ENCODE peak calls at places on chromosomes 3 and 15, in four cellular contexts. J is left kidney; F is SW480; B is CD8-positive, alpha-beta memory T cell. D is an unnamed sample.
A peak's percentile ranks its signal among the peaks of the same experiment; 100 is the strongest.

GRCh38 chr15:43777293-43777819 is 590 bp upstream of the ELL3 start:
- DNase-seq in J (peak; percentile 86), B (peak; percentile 81), F (peak; percentile 64), D (peak; percentile 80)

GRCh38 chr15:83571820-83572707 is 81.9 kb upstream of the ADAMTSL3 start:
- DNase-seq in F (peak; percentile 10), B (no peak), J (peak; percentile 60), D (peak; percentile 12)

GRCh38 chr15:99239545-99240198 is 9.7 kb downstream of the TTC23 start:
- DNase-seq in J (no peak), B (no peak), F (no peak), D (no peak)

GRCh38 chr15:100265641-100266035 is 76.1 kb downstream of the ADAMTS17 start:
- DNase-seq in B (no peak), J (no peak), F (no peak), D (no peak)

GRCh38 chr3:54801977-54802376 is 125.9 kb downstream of the LRTM1 start:
- DNase-seq in B (no peak), J (no peak), F (no peak), D (no peak)

GRCh38 chr15:72758195-72758594 is 25.4 kb downstream of the ADPGK start:
- DNase-seq in F (no peak), B (no peak), J (no peak), D (no peak)

GRCh38 chr3:69251078-69251805 is 128.8 kb upstream of the LMOD3 start:
- DNase-seq in F (no peak), J (peak; percentile 83), B (no peak), D (no peak)

GRCh38 chr15:79769933-79770332 is 126.9 kb downstream of the MTHFS start:
- DNase-seq in F (no peak), B (no peak), J (no peak), D (no peak)

GRCh38 chr15:67105065-67105951 is 39.9 kb downstream of the SMAD3 start:
- DNase-seq in B (no peak), J (no peak), F (peak; percentile 90), D (no peak)

GRCh38 chr3:71063768-71064287 is 519.7 kb downstream of the FOXP1 start:
- DNase-seq in B (no peak), F (no peak), J (peak; percentile 68), D (no peak)

GRCh38 chr15:92811514-92811913 is 88.6 kb upstream of the CHD2 start:
- DNase-seq in F (peak; percentile 93), J (peak; percentile 81), B (no peak), D (peak; percentile 74)

GRCh38 chr15:77048135-77048866 is 22.6 kb downstream of the TSPAN3 start:
- DNase-seq in F (no peak), J (no peak), B (no peak), D (no peak)

GRCh38 chr3:108472011-108472591 is 38.3 kb downstream of the MYH15 start:
- DNase-seq in B (no peak), F (peak; percentile 48), J (no peak), D (no peak)

D was measured in RPMI8226.